ENCODE peak calls at places on chromosomes 2 and 18, in nine cellular contexts. S is GM12865, X is prostate gland, M is K562, Q is mucosa of descending colon, F is heart right ventricle, P is sigmoid colon, T is testis, H is colonic mucosa. U is an unnamed sample.

GRCh38 chr18:79853303-79853992 is 55.7 kb downstream of the KCNG2 start:
- DNase-seq in S (no peak), X (no peak), M (no peak), Q (no peak), F (no peak), P (no peak), T (peak; percentile 7), H (peak; percentile 8), U (no peak)

GRCh38 chr2:239288951-239289481 is 111.8 kb downstream of the HDAC4 start:
- DNase-seq in S (peak; percentile 81), X (no peak), M (peak; percentile 45), Q (no peak), F (peak; percentile 21), P (peak; percentile 77), T (no peak), H (no peak), U (no peak)

GRCh38 chr2:147294825-147295392 is 549.9 kb upstream of the ACVR2A start:
- DNase-seq in S (no peak), X (no peak), M (no peak), Q (no peak), F (no peak), P (no peak), T (no peak), H (no peak), U (no peak)

GRCh38 chr2:147934881-147935280 is 85.7 kb downstream of the ORC4 start:
- DNase-seq in S (no peak), X (no peak), M (no peak), Q (no peak), F (no peak), P (no peak), T (no peak), H (no peak), U (no peak)

GRCh38 chr2:28691774-28692281 is 59.8 kb upstream of the PPP1CB start:
- DNase-seq in S (no peak), X (no peak), M (no peak), Q (no peak), F (peak; percentile 30), P (peak; percentile 81), T (no peak), H (no peak), U (peak; percentile 91)

GRCh38 chr2:148658807-148659722 is 14.5 kb downstream of the EPC2 start:
- DNase-seq in S (peak; percentile 73), X (no peak), M (no peak), Q (no peak), F (no peak), P (no peak), T (no peak), H (no peak), U (peak; percentile 55)

GRCh38 chr18:49673281-49673680 is 111.4 kb downstream of the LIPG start:
- DNase-seq in S (no peak), X (no peak), M (no peak), Q (no peak), F (no peak), P (no peak), T (no peak), H (no peak), U (no peak)

GRCh38 chr18:72410399-72410798 is 133.7 kb downstream of the CBLN2 start:
- DNase-seq in S (no peak), X (no peak), M (no peak), Q (no peak), F (no peak), P (no peak), T (no peak), H (no peak), U (no peak)

GRCh38 chr2:128684523-128684922 is 365.9 kb upstream of the HS6ST1 start:
- DNase-seq in S (no peak), X (no peak), M (no peak), Q (no peak), F (no peak), P (no peak), T (no peak), H (no peak), U (no peak)

GRCh38 chr2:128686498-128686861 is 367.8 kb upstream of the HS6ST1 start:
- DNase-seq in S (peak; percentile 11), X (no peak), M (no peak), Q (no peak), F (no peak), P (no peak), T (no peak), H (no peak), U (no peak)

GRCh38 chr2:128682266-128682665 is 363.6 kb upstream of the HS6ST1 start:
- DNase-seq in S (no peak), X (no peak), M (no peak), Q (no peak), F (no peak), P (no peak), T (no peak), H (no peak), U (no peak)

GRCh38 chr2:128685841-128686497 is 367.3 kb upstream of the HS6ST1 start:
- DNase-seq in S (no peak), X (no peak), M (no peak), Q (no peak), F (no peak), P (no peak), T (no peak), H (peak; percentile 4), U (no peak)

DNA sequence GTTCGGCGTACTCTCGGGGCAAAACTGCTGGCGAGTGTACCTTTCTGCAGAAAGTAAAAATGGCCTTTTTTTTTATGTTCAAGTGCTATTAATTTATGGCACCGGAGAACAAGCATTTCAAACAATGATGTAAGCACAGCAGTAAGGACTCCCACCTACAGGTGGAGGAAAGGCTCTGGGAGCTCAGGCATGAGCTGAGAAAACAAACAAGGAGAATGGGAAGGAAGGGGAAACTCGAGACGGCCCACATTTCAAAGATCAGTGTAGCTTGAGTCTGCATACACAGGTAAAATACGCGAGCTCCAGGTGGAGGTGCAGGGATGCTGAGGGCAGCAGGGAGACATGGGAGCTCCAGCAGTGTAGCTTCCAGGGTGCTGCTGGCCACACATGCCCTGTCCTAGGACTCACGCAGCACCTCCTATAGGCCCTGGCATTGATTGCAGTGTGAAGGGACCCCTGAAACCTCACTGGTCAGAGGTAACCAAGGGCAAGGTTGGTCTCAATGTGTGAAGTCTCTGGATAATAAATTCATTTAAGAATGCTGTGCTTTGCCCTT is 362.8 kb upstream of the HS6ST1 start:
- DNase-seq in S (no peak), X (no peak), M (no peak), Q (no peak), F (no peak), P (no peak), T (no peak), H (peak; percentile 4), U (no peak)
- TF ChIP-seq CTCF in S (peak; percentile 6), X (no peak), M (peak; percentile 12), Q (no peak), F (no peak), P (no peak), T (no peak), H (no peak), U (no peak)

GRCh38 chr2:54402350-54402749 is 53.8 kb upstream of the SPTBN1 start:
- DNase-seq in S (no peak), X (no peak), M (no peak), Q (peak; percentile 31), F (peak; percentile 59), P (peak; percentile 83), T (peak; percentile 78), H (peak; percentile 26), U (peak; percentile 88)

GRCh38 chr2:54401592-54401991 is 54.5 kb upstream of the SPTBN1 start:
- DNase-seq in S (no peak), X (no peak), M (no peak), Q (no peak), F (no peak), P (no peak), T (no peak), H (no peak), U (no peak)

GRCh38 chr2:54406031-54406430 is 50.1 kb upstream of the SPTBN1 start:
- DNase-seq in S (no peak), X (no peak), M (no peak), Q (no peak), F (no peak), P (no peak), T (no peak), H (no peak), U (no peak)

GRCh38 chr2:54403512-54404238 is 52.5 kb upstream of the SPTBN1 start:
- DNase-seq in S (no peak), X (no peak), M (no peak), Q (no peak), F (no peak), P (no peak), T (no peak), H (no peak), U (no peak)

DNA sequence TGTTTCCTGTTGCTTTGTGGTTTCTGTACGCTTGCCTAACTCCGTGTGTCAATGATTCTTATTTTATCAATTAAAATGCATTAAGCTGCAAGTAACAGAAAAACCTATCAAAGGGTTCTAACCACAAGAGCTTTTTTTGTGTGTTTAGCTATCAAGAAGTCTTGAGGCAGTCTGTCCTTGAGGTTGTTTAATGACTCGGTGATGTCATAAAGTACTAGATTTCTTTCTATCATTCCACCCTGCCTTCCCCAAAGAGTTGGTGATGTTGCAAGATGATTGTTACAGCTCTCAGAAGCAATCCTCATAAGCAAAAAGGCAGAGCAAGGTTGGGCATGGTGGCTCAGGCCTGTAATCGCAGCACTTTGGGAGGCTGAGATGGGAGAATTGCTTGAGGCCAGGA is 51.9 kb upstream of the SPTBN1 start:
- DNase-seq in S (no peak), X (no peak), M (no peak), Q (no peak), F (no peak), P (no peak), T (no peak), H (no peak), U (peak; percentile 59)
- H3K4me3 ChIP-seq in S (no peak overlapping the region), X (no peak overlapping the region), M (no peak overlapping the region), Q (no peak overlapping the region), F (no peak overlapping the region), P (no peak overlapping the region), T (no peak overlapping the region), H (no peak overlapping the region), U (no peak overlapping the region)

GRCh38 chr18:59627414-59627813 is 69.8 kb downstream of the CCBE1 start:
- DNase-seq in S (no peak), X (no peak), M (no peak), Q (no peak), F (no peak), P (no peak), T (no peak), H (no peak), U (no peak)

GRCh38 chr18:59634096-59634495 is 63.1 kb downstream of the CCBE1 start:
- DNase-seq in S (no peak), X (no peak), M (no peak), Q (no peak), F (no peak), P (no peak), T (no peak), H (no peak), U (no peak)

GRCh38 chr18:59628995-59629394 is 68.2 kb downstream of the CCBE1 start:
- DNase-seq in S (no peak), X (no peak), M (no peak), Q (no peak), F (no peak), P (no peak), T (no peak), H (no peak), U (no peak)

GRCh38 chr18:59629894-59630293 is 67.3 kb downstream of the CCBE1 start:
- DNase-seq in S (no peak), X (no peak), M (no peak), Q (no peak), F (peak; percentile 37), P (peak; percentile 84), T (no peak), H (no peak), U (peak; percentile 55)

DNA sequence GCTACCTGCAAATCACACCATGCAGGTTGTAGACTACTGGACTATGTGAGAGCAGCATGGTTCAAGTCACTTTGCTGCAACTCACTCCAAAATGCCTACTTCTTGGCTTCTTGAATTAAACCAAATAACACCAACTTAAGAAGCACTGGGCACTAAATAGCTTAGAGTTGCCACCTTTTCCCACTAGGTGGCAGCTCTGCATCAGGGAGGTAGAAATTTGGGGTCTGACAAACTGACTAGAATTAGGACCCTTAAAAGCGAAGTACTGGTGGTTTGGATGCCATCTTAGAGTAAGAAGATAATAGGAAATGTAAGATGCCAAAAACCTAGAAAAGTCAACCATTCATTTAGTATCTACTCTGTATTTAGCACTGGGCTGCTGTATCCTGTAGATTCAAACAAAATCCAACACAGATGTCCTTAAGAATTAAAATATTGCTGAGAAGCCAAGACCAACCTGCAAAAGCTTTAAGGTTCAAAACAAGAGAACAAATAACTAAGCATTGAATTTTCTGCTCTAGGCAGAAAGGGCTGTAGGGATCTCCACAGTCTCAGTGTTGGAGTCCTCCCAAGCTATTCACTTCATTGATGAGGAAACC is 65.5 kb downstream of the CCBE1 start:
- DNase-seq in S (peak; percentile 37), X (no peak), M (peak; percentile 10), Q (peak; percentile 7), F (no peak), P (no peak), T (no peak), H (no peak), U (peak; percentile 68)
- TF ChIP-seq CTCF in S (peak; percentile 63), X (no peak), M (peak; percentile 34), Q (no peak), F (peak; percentile 6), P (peak; percentile 53), T (peak; percentile 40), H (peak; percentile 35), U (peak; percentile 85)

DNA sequence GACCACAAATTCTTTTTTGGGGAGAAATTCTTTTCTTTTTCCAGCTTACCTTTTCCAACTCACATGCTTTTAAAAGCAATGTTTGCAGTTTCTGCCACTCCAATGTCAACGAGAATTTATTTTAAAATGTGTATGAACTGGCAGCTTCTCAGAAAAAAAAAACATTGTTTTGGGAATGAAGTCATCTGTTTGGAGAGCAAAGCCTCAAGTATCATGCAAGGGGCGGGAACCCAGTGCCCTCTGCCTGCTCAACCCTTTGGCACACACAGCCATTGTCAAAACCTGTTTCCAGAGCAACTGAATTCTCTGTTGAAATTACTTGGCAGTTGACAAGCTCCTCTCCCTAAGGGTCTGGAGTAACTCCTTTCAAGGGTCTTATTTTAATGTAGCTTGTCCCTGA is 128.5 kb downstream of the QPCT start:
- DNase-seq in S (no peak), X (peak; percentile 49), M (no peak), Q (no peak), F (no peak), P (no peak), T (no peak), H (no peak), U (peak; percentile 85)
- H3K4me3 ChIP-seq in S (no peak overlapping the region), X (no peak overlapping the region), M (no peak overlapping the region), Q (no peak overlapping the region), F (no peak overlapping the region), P (no peak overlapping the region), T (no peak overlapping the region), H (no peak overlapping the region), U (no peak overlapping the region)

U was measured in cardiac fibroblast.